ENCODE peak calls at places on chromosomes 12 and 14, in five cellular contexts. One of them, this sample, is unnamed.

GRCh38 chr12:12338528-12339168 is 11.4 kb downstream of the MANSC1 start:
- DNase-seq in cardiac muscle cell: peak; percentile 62
- DNase-seq in ovary: no peak
- DNase-seq in pancreas: no peak
- DNase-seq in endodermal cell: no peak
- DNase-seq in this sample: no peak

GRCh38 chr12:66960704-66961690 is 282.1 kb upstream of the GRIP1 start:
- DNase-seq in cardiac muscle cell: no peak
- DNase-seq in ovary: no peak
- DNase-seq in pancreas: no peak
- DNase-seq in endodermal cell: no peak
- DNase-seq in this sample: no peak

GRCh38 chr14:77155083-77155482 is 13.5 kb upstream of the ZDHHC22 start:
- DNase-seq in cardiac muscle cell: no peak
- DNase-seq in ovary: no peak
- DNase-seq in pancreas: no peak
- DNase-seq in endodermal cell: no peak
- DNase-seq in this sample: no peak

GRCh38 chr12:3117628-3118027 is 40.4 kb downstream of the TSPAN9 start:
- DNase-seq in cardiac muscle cell: peak; percentile 78
- DNase-seq in ovary: no peak
- DNase-seq in pancreas: no peak
- DNase-seq in endodermal cell: no peak
- DNase-seq in this sample: no peak

GRCh38 chr12:85740190-85740589 is 96.0 kb downstream of the RASSF9 start:
- DNase-seq in cardiac muscle cell: no peak
- DNase-seq in ovary: no peak
- DNase-seq in pancreas: no peak
- DNase-seq in endodermal cell: no peak
- DNase-seq in this sample: no peak

GRCh38 chr14:25375639-25376038 is 325.7 kb upstream of the STXBP6 start:
- DNase-seq in cardiac muscle cell: no peak
- DNase-seq in ovary: no peak
- DNase-seq in pancreas: no peak
- DNase-seq in endodermal cell: no peak
- DNase-seq in this sample: no peak

GRCh38 chr12:19643635-19644034 is 204.3 kb downstream of the AEBP2 start:
- DNase-seq in cardiac muscle cell: peak; percentile 77
- DNase-seq in ovary: no peak
- DNase-seq in pancreas: no peak
- DNase-seq in endodermal cell: peak; percentile 78
- DNase-seq in this sample: no peak

GRCh38 chr12:75481013-75481705 is 604 bp downstream of the GLIPR1 start:
- DNase-seq in cardiac muscle cell: peak; percentile 59
- DNase-seq in ovary: no peak
- DNase-seq in pancreas: no peak
- DNase-seq in endodermal cell: no peak
- DNase-seq in this sample: no peak

GRCh38 chr12:98738539-98738938 is 93.4 kb downstream of the APAF1 start:
- DNase-seq in cardiac muscle cell: no peak
- DNase-seq in ovary: no peak
- DNase-seq in pancreas: no peak
- DNase-seq in endodermal cell: no peak
- DNase-seq in this sample: no peak

GRCh38 chr12:124359671-124360581 is 65.0 kb downstream of the RFLNA start:
- DNase-seq in cardiac muscle cell: peak; percentile 61
- DNase-seq in ovary: peak; percentile 97
- DNase-seq in pancreas: peak; percentile 92
- DNase-seq in endodermal cell: no peak
- DNase-seq in this sample: peak; percentile 82

GRCh38 chr14:33120341-33120740 is 181.7 kb downstream of the NPAS3 start:
- DNase-seq in cardiac muscle cell: no peak
- DNase-seq in ovary: no peak
- DNase-seq in pancreas: no peak
- DNase-seq in endodermal cell: no peak
- DNase-seq in this sample: no peak

GRCh38 chr12:55830601-55831406 is 1.4 kb upstream of the DNAJC14 start:
- DNase-seq in cardiac muscle cell: peak; percentile 80
- DNase-seq in ovary: peak; percentile 92
- DNase-seq in pancreas: peak; percentile 65
- DNase-seq in endodermal cell: peak; percentile 92
- DNase-seq in this sample: peak; percentile 86

GRCh38 chr12:12620730-12621315 is 9.1 kb downstream of the CREBL2 start:
- DNase-seq in cardiac muscle cell: no peak
- DNase-seq in ovary: no peak
- DNase-seq in pancreas: no peak
- DNase-seq in endodermal cell: no peak
- DNase-seq in this sample: no peak

GRCh38 chr14:33643782-33644181 is 307.1 kb downstream of the EGLN3 start:
- DNase-seq in cardiac muscle cell: no peak
- DNase-seq in ovary: no peak
- DNase-seq in pancreas: no peak
- DNase-seq in endodermal cell: no peak
- DNase-seq in this sample: no peak

GRCh38 chr14:101119830-101120571 is 216.5 kb upstream of the RTL1 start:
- DNase-seq in cardiac muscle cell: peak; percentile 7
- DNase-seq in ovary: peak; percentile 35
- DNase-seq in pancreas: no peak
- DNase-seq in endodermal cell: peak; percentile 64
- DNase-seq in this sample: no peak

GRCh38 chr14:43172899-43173548 is 1334.1 kb downstream of the FSCB start:
- DNase-seq in cardiac muscle cell: no peak
- DNase-seq in ovary: no peak
- DNase-seq in pancreas: no peak
- DNase-seq in endodermal cell: no peak
- DNase-seq in this sample: no peak

GRCh38 chr14:56244138-56244789 is 126.1 kb downstream of the PELI2 start:
- DNase-seq in cardiac muscle cell: peak; percentile 79
- DNase-seq in ovary: no peak
- DNase-seq in pancreas: no peak
- DNase-seq in endodermal cell: no peak
- DNase-seq in this sample: no peak

GRCh38 chr12:32688786-32689185 is 9.7 kb downstream of the DNM1L start:
- DNase-seq in cardiac muscle cell: no peak
- DNase-seq in ovary: no peak
- DNase-seq in pancreas: no peak
- DNase-seq in endodermal cell: peak; percentile 64
- DNase-seq in this sample: no peak

GRCh38 chr14:67429651-67430205 is 17.8 kb upstream of the PLEK2 start:
- DNase-seq in cardiac muscle cell: no peak
- DNase-seq in ovary: no peak
- DNase-seq in pancreas: no peak
- DNase-seq in endodermal cell: no peak
- DNase-seq in this sample: no peak

GRCh38 chr12:49901986-49902385 is 1.7 kb downstream of the FAIM2 start:
- DNase-seq in cardiac muscle cell: no peak
- DNase-seq in ovary: peak; percentile 22
- DNase-seq in pancreas: no peak
- DNase-seq in endodermal cell: no peak
- DNase-seq in this sample: no peak

GRCh38 chr14:31926123-31926522 is 151.0 kb upstream of the ARHGAP5 start:
- DNase-seq in cardiac muscle cell: peak; percentile 60
- DNase-seq in ovary: no peak
- DNase-seq in pancreas: no peak
- DNase-seq in endodermal cell: no peak
- DNase-seq in this sample: no peak

GRCh38 chr12:8996682-8997405 is 7.5 kb downstream of the KLRG1 start:
- DNase-seq in cardiac muscle cell: peak; percentile 16
- DNase-seq in ovary: no peak
- DNase-seq in pancreas: no peak
- DNase-seq in endodermal cell: no peak
- DNase-seq in this sample: no peak
- TF ChIP-seq CTCF in cardiac muscle cell: no peak
- TF ChIP-seq CTCF in ovary: no peak
- TF ChIP-seq CTCF in pancreas: no peak
- TF ChIP-seq CTCF in endodermal cell: no peak
- TF ChIP-seq CTCF in this sample: no peak

DNA sequence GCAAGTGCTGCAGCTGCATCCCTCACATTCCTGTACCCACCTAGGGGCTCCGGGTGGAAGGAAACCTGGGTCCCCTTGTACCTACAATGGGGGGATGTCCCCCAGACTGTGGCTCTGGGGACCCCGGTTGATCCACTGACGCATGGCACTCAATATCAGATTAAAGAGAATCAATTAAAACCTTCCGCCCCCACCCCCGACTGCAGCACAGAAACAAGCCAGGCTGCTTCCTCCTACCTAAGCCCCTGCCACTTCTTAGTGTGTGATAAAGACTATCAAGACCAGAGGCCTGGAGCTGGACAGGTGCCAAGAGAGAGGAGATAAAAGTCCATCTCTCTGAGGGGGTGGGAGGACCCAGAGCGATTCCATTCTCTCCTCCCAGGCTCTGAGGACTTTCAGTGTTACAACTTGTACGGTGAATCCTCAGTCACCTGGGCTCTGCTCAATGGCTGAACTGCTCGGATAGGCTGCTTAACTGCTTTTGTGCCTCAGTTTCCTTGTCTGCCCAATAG is 28.2 kb upstream of the RPLP0 start:
- DNase-seq in cardiac muscle cell: peak; percentile 35
- DNase-seq in ovary: no peak
- DNase-seq in pancreas: no peak
- DNase-seq in endodermal cell: no peak
- DNase-seq in this sample: peak; percentile 55
- H3K4me1 ChIP-seq in cardiac muscle cell: peaks cover 69% of the 10 kb centered on the region
- H3K4me1 ChIP-seq in ovary: peaks cover 38% of the 10 kb centered on the region
- H3K4me1 ChIP-seq in pancreas: peaks cover 52% of the 10 kb centered on the region
- H3K4me1 ChIP-seq in endodermal cell: peaks cover 71% of the 10 kb centered on the region
- H3K4me1 ChIP-seq in this sample: peaks cover 56% of the 10 kb centered on the region

GRCh38 chr12:113077057-113077858 is 20.7 kb downstream of the DTX1 start:
- DNase-seq in cardiac muscle cell: no peak
- DNase-seq in ovary: no peak
- DNase-seq in pancreas: no peak
- DNase-seq in endodermal cell: peak; percentile 79
- DNase-seq in this sample: no peak
- H3K4me3 ChIP-seq in cardiac muscle cell: no peak overlapping the region
- H3K4me3 ChIP-seq in ovary: no peak overlapping the region
- H3K4me3 ChIP-seq in pancreas: no peak overlapping the region
- H3K4me3 ChIP-seq in endodermal cell: no peak overlapping the region
- H3K4me3 ChIP-seq in this sample: no peak overlapping the region

GRCh38 chr12:63093084-63093483 is 57.9 kb downstream of the AVPR1A start:
- DNase-seq in cardiac muscle cell: no peak
- DNase-seq in ovary: no peak
- DNase-seq in pancreas: no peak
- DNase-seq in endodermal cell: no peak
- DNase-seq in this sample: no peak

GRCh38 chr12:63103489-63104131 is 47.4 kb downstream of the AVPR1A start:
- DNase-seq in cardiac muscle cell: peak; percentile 40
- DNase-seq in ovary: no peak
- DNase-seq in pancreas: no peak
- DNase-seq in endodermal cell: no peak
- DNase-seq in this sample: no peak

GRCh38 chr12:63093711-63094110 is 57.3 kb downstream of the AVPR1A start:
- DNase-seq in cardiac muscle cell: no peak
- DNase-seq in ovary: no peak
- DNase-seq in pancreas: no peak
- DNase-seq in endodermal cell: no peak
- DNase-seq in this sample: no peak

GRCh38 chr12:63095369-63095967 is 55.5 kb downstream of the AVPR1A start:
- DNase-seq in cardiac muscle cell: no peak
- DNase-seq in ovary: no peak
- DNase-seq in pancreas: no peak
- DNase-seq in endodermal cell: no peak
- DNase-seq in this sample: no peak

DNA sequence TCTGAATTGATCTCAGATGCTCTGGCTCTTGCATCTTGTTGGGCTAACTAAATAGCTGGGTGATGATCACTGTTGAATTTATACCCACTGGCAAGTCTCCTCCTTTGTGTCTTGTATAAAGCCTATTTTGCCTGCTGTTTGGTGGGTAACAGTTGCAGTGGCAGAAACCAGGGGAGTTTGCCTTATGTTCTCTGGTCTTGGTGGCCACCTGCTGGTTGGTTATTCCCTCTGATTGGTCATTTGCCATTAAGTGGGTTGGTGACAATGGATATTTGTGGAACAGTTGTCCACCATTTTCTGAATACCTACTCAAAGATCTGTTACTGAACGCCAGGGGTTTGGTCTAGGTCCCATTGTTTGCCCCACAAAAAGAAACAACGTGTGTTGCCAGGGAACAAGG is 52.1 kb downstream of the AVPR1A start:
- DNase-seq in cardiac muscle cell: no peak
- DNase-seq in ovary: no peak
- DNase-seq in pancreas: no peak
- DNase-seq in endodermal cell: no peak
- DNase-seq in this sample: no peak
- TF ChIP-seq CTCF in cardiac muscle cell: no peak
- TF ChIP-seq CTCF in ovary: no peak
- TF ChIP-seq CTCF in pancreas: no peak
- TF ChIP-seq CTCF in endodermal cell: peak; percentile 57
- TF ChIP-seq CTCF in this sample: no peak

GRCh38 chr12:57171668-57172067 is 24.2 kb upstream of the LRP1-AS start:
- DNase-seq in cardiac muscle cell: peak; percentile 51
- DNase-seq in ovary: peak; percentile 80
- DNase-seq in pancreas: no peak
- DNase-seq in endodermal cell: no peak
- DNase-seq in this sample: no peak
- H3K4me1 ChIP-seq in cardiac muscle cell: no peaks in the 10 kb centered on the region
- H3K4me1 ChIP-seq in ovary: peaks cover 9% of the 10 kb centered on the region
- H3K4me1 ChIP-seq in pancreas: no peaks in the 10 kb centered on the region
- H3K4me1 ChIP-seq in endodermal cell: no peaks in the 10 kb centered on the region
- H3K4me1 ChIP-seq in this sample: no peaks in the 10 kb centered on the region

DNA sequence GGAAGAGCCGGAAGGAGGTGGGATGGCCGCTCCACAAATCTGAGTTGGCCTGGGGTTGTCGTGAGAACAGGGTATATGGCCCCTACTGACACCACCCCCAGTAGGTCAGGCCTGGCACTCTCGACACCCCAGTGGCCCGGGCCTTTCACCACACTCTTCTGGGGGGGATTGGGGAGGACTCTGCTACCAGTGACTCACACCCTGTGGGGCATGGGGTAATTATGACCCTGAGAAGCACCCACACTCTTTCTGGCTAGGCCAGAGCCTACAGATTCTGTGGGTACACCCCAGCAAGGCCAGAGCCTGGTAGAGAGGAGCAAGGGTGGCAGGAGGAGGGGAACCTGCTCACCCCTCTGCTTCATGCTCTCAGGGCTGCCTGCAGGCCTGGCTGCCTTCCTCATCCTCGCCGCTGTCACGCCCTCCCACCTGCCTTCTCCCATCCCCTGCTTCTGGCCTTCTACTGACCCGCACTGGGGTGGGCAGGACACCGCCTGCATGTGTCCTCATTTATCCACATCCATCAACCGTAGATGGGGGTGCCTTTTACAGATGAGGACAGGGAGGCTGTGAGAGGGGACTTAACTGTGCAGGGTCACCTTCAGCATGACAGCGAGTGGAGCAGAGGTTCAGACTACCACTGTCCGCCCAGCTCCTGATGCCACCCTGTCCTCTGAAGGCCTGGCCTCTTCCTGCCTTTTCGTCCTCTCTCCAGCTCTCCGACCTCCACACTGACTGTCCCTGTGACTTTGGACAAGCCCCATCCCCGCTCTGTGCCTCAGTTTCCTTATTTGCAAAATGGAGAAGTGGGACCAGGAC is 18.4 kb downstream of the ASB2 start:
- DNase-seq in cardiac muscle cell: no peak
- DNase-seq in ovary: no peak
- DNase-seq in pancreas: no peak
- DNase-seq in endodermal cell: no peak
- DNase-seq in this sample: no peak
- H3K4me3 ChIP-seq in cardiac muscle cell: no peak overlapping the region
- H3K4me3 ChIP-seq in ovary: no peak overlapping the region
- H3K4me3 ChIP-seq in pancreas: no peak overlapping the region
- H3K4me3 ChIP-seq in endodermal cell: no peak overlapping the region
- H3K4me3 ChIP-seq in this sample: no peak overlapping the region

This sample was measured in mucosa of descending colon.